ENCODE peak calls at places on chromosomes 7 and 10, in seven cellular contexts. One of them, this sample, is unnamed.

GRCh38 chr10:1611936-1612550 is 125.3 kb downstream of the ADARB2 start:
- DNase-seq in tibial nerve: no peak
- DNase-seq in H7: peak
- DNase-seq in AG10803: no peak
- DNase-seq in astrocyte: no peak
- DNase-seq in GM12864: no peak
- DNase-seq in mesenchymal stem cell: no peak
- DNase-seq in this sample: no peak

GRCh38 chr10:16770646-16771045 is 46.6 kb downstream of the RSU1 start:
- DNase-seq in H7: no peak
- DNase-seq in GM12864: no peak
- DNase-seq in tibial nerve: no peak
- DNase-seq in mesenchymal stem cell: no peak
- DNase-seq in AG10803: no peak
- DNase-seq in astrocyte: no peak
- DNase-seq in this sample: no peak

GRCh38 chr7:158864833-158865232 is 8.5 kb downstream of the DYNC2I1 start:
- DNase-seq in astrocyte: no peak
- DNase-seq in tibial nerve: no peak
- DNase-seq in mesenchymal stem cell: no peak
- DNase-seq in GM12864: no peak
- DNase-seq in AG10803: no peak
- DNase-seq in H7: no peak
- DNase-seq in this sample: no peak

GRCh38 chr10:24849537-24850299 is 102.7 kb downstream of the PRTFDC1 start:
- DNase-seq in tibial nerve: no peak
- DNase-seq in GM12864: no peak
- DNase-seq in H7: no peak
- DNase-seq in AG10803: no peak
- DNase-seq in astrocyte: peak
- DNase-seq in mesenchymal stem cell: no peak
- DNase-seq in this sample: no peak

GRCh38 chr7:74032191-74032490 is 4.2 kb downstream of the ELN start:
- DNase-seq in AG10803: peak
- DNase-seq in mesenchymal stem cell: peak
- DNase-seq in H7: no peak
- DNase-seq in astrocyte: peak
- DNase-seq in GM12864: no peak
- DNase-seq in tibial nerve: peak
- DNase-seq in this sample: no peak

GRCh38 chr7:92798517-92799249 is 37.7 kb downstream of the CDK6 start:
- DNase-seq in astrocyte: peak
- DNase-seq in tibial nerve: no peak
- DNase-seq in mesenchymal stem cell: no peak
- DNase-seq in AG10803: peak
- DNase-seq in H7: no peak
- DNase-seq in GM12864: no peak
- DNase-seq in this sample: no peak

GRCh38 chr7:69967152-69967591 is 368.9 kb downstream of the AUTS2 start:
- DNase-seq in mesenchymal stem cell: no peak
- DNase-seq in H7: no peak
- DNase-seq in AG10803: peak
- DNase-seq in GM12864: no peak
- DNase-seq in tibial nerve: peak
- DNase-seq in astrocyte: peak
- DNase-seq in this sample: no peak

GRCh38 chr7:2926898-2927405 is 82.8 kb upstream of the GNA12 start:
- DNase-seq in H7: peak
- DNase-seq in GM12864: no peak
- DNase-seq in tibial nerve: no peak
- DNase-seq in AG10803: no peak
- DNase-seq in mesenchymal stem cell: no peak
- DNase-seq in astrocyte: no peak
- DNase-seq in this sample: peak

GRCh38 chr7:46054290-46054689 is 133.2 kb upstream of the IGFBP3 start:
- DNase-seq in tibial nerve: no peak
- DNase-seq in GM12864: no peak
- DNase-seq in astrocyte: no peak
- DNase-seq in AG10803: no peak
- DNase-seq in H7: no peak
- DNase-seq in mesenchymal stem cell: peak
- DNase-seq in this sample: no peak

GRCh38 chr7:127755529-127755928 is 103.5 kb downstream of the SND1 start:
- DNase-seq in astrocyte: no peak
- DNase-seq in H7: no peak
- DNase-seq in mesenchymal stem cell: no peak
- DNase-seq in GM12864: no peak
- DNase-seq in tibial nerve: no peak
- DNase-seq in AG10803: no peak
- DNase-seq in this sample: no peak

GRCh38 chr7:102028206-102028826 is 210.9 kb downstream of the CUX1 start:
- DNase-seq in AG10803: no peak
- DNase-seq in tibial nerve: no peak
- DNase-seq in mesenchymal stem cell: no peak
- DNase-seq in GM12864: no peak
- DNase-seq in astrocyte: no peak
- DNase-seq in H7: no peak
- DNase-seq in this sample: no peak

GRCh38 chr10:30454744-30455498 is 20.9 kb downstream of the MAP3K8 start:
- DNase-seq in AG10803: peak
- DNase-seq in tibial nerve: no peak
- DNase-seq in mesenchymal stem cell: peak
- DNase-seq in H7: no peak
- DNase-seq in GM12864: no peak
- DNase-seq in astrocyte: peak
- DNase-seq in this sample: no peak

GRCh38 chr10:132858121-132859081 is 72.5 kb upstream of the NKX6-2 start:
- DNase-seq in astrocyte: no peak
- DNase-seq in GM12864: no peak
- DNase-seq in mesenchymal stem cell: no peak
- DNase-seq in H7: peak
- DNase-seq in tibial nerve: no peak
- DNase-seq in AG10803: no peak
- DNase-seq in this sample: peak

GRCh38 chr10:23702977-23703414 is 264.1 kb downstream of the OTUD1 start:
- DNase-seq in H7: peak
- DNase-seq in astrocyte: peak
- DNase-seq in AG10803: peak
- DNase-seq in tibial nerve: no peak
- DNase-seq in GM12864: peak
- DNase-seq in mesenchymal stem cell: peak
- DNase-seq in this sample: no peak

GRCh38 chr7:44167920-44168319 is 21.3 kb downstream of the GCK start:
- DNase-seq in AG10803: no peak
- DNase-seq in tibial nerve: no peak
- DNase-seq in GM12864: peak
- DNase-seq in mesenchymal stem cell: no peak
- DNase-seq in astrocyte: no peak
- DNase-seq in H7: no peak
- DNase-seq in this sample: no peak

GRCh38 chr7:106015586-106016218 is 52.6 kb downstream of the CDHR3 start:
- DNase-seq in astrocyte: no peak
- DNase-seq in AG10803: no peak
- DNase-seq in GM12864: no peak
- DNase-seq in mesenchymal stem cell: no peak
- DNase-seq in tibial nerve: no peak
- DNase-seq in H7: no peak
- DNase-seq in this sample: no peak

GRCh38 chr7:74401137-74401859 is 52.4 kb upstream of the GTF2IRD1 start:
- DNase-seq in tibial nerve: peak
- DNase-seq in AG10803: peak
- DNase-seq in GM12864: peak
- DNase-seq in H7: peak
- DNase-seq in astrocyte: no peak
- DNase-seq in mesenchymal stem cell: peak
- DNase-seq in this sample: no peak

GRCh38 chr10:87659571-87660483 is at the start of gene PAPSS2:
- DNase-seq in mesenchymal stem cell: peak
- DNase-seq in astrocyte: peak
- DNase-seq in GM12864: no peak
- DNase-seq in H7: peak
- DNase-seq in AG10803: peak
- DNase-seq in tibial nerve: peak
- DNase-seq in this sample: peak

GRCh38 chr7:80273327-80273726 is 138.7 kb downstream of the GNAI1 start:
- DNase-seq in mesenchymal stem cell: peak
- DNase-seq in AG10803: peak
- DNase-seq in H7: no peak
- DNase-seq in tibial nerve: no peak
- DNase-seq in GM12864: no peak
- DNase-seq in astrocyte: peak
- DNase-seq in this sample: no peak

DNA sequence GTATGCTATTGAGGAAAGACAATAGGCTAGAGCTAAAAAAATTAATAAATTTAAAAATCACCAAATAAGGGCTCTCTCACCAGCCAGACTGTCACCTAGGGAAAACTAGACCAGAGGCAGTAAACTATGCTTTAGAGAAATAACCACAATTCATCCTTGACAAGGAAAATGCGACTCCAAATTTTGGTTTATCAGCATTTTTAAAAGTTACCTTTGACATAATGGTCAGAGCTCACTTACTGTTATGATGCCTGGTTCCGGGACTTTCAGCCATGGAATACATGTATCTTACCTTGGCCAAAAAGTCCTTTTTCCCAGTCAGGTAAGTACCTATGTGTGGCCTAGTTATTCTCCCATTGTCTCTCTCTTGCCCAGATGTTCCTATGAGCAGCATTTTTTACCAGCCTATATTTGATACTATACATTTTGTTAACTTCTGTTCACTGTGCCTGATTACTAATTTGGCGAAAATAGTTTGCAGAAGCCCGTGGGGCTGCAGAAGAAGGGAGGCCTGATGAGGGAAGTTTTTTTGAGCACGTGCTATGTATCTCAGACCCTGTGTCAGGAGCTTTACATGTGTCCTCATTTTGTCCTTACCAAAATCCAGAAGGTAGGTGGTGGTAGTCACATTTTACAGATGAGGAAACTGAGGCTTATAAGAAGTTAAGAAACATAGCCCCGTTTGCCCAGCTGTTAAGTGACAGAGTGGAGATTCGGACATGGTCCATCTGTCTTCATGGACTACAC is 149.7 kb downstream of the CELF2 start:
- DNase-seq in GM12864: no peak
- DNase-seq in mesenchymal stem cell: no peak
- DNase-seq in astrocyte: no peak
- DNase-seq in H7: no peak
- DNase-seq in AG10803: no peak
- DNase-seq in tibial nerve: no peak
- DNase-seq in this sample: no peak
- H3K4me3 ChIP-seq in GM12864: peak
- H3K4me3 ChIP-seq in mesenchymal stem cell: no peak
- H3K4me3 ChIP-seq in astrocyte: no peak
- H3K4me3 ChIP-seq in H7: no peak
- H3K4me3 ChIP-seq in AG10803: no peak
- H3K4me3 ChIP-seq in tibial nerve: peak
- H3K4me3 ChIP-seq in this sample: no peak

GRCh38 chr10:91006752-91007346 is 86.0 kb upstream of the ANKRD1 start:
- DNase-seq in H7: no peak
- DNase-seq in tibial nerve: no peak
- DNase-seq in GM12864: peak
- DNase-seq in AG10803: no peak
- DNase-seq in astrocyte: no peak
- DNase-seq in mesenchymal stem cell: peak
- DNase-seq in this sample: no peak
- H3K4me3 ChIP-seq in H7: no peak
- H3K4me3 ChIP-seq in tibial nerve: no peak
- H3K4me3 ChIP-seq in GM12864: no peak
- H3K4me3 ChIP-seq in AG10803: no peak
- H3K4me3 ChIP-seq in astrocyte: no peak
- H3K4me3 ChIP-seq in mesenchymal stem cell: no peak
- H3K4me3 ChIP-seq in this sample: no peak

GRCh38 chr7:33061282-33061928 is 1.2 kb downstream of the NT5C3A start:
- DNase-seq in AG10803: no peak
- DNase-seq in tibial nerve: no peak
- DNase-seq in GM12864: no peak
- DNase-seq in mesenchymal stem cell: no peak
- DNase-seq in H7: no peak
- DNase-seq in astrocyte: no peak
- DNase-seq in this sample: no peak
- H3K4me3 ChIP-seq in AG10803: peak
- H3K4me3 ChIP-seq in tibial nerve: peak
- H3K4me3 ChIP-seq in GM12864: peak
- H3K4me3 ChIP-seq in mesenchymal stem cell: no peak
- H3K4me3 ChIP-seq in H7: peak
- H3K4me3 ChIP-seq in astrocyte: peak
- H3K4me3 ChIP-seq in this sample: peak

DNA sequence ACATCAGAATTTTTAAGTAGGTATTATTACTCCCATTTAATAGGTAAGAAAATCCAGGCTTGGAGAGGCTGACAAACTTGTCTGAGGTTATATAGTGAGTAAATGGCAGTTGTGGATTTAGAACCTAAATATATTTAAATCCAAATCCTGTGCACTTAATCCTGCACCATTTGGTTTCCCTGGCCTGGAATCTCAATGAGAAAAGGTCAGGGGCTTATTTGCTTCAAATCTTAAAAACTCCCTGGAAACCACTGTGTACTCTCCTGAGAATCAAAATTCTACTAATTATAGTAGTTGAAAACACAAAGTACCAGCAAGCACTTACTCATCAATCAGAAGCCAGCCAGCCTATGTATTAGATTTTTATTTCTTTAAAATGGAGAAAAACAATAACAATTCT is 97.7 kb downstream of the DNMBP start:
- DNase-seq in tibial nerve: no peak
- DNase-seq in mesenchymal stem cell: no peak
- DNase-seq in GM12864: no peak
- DNase-seq in astrocyte: no peak
- DNase-seq in AG10803: no peak
- DNase-seq in H7: no peak
- DNase-seq in this sample: no peak
- H3K4me3 ChIP-seq in tibial nerve: no peak
- H3K4me3 ChIP-seq in mesenchymal stem cell: no peak
- H3K4me3 ChIP-seq in GM12864: no peak
- H3K4me3 ChIP-seq in astrocyte: no peak
- H3K4me3 ChIP-seq in AG10803: no peak
- H3K4me3 ChIP-seq in H7: peak
- H3K4me3 ChIP-seq in this sample: no peak

DNA sequence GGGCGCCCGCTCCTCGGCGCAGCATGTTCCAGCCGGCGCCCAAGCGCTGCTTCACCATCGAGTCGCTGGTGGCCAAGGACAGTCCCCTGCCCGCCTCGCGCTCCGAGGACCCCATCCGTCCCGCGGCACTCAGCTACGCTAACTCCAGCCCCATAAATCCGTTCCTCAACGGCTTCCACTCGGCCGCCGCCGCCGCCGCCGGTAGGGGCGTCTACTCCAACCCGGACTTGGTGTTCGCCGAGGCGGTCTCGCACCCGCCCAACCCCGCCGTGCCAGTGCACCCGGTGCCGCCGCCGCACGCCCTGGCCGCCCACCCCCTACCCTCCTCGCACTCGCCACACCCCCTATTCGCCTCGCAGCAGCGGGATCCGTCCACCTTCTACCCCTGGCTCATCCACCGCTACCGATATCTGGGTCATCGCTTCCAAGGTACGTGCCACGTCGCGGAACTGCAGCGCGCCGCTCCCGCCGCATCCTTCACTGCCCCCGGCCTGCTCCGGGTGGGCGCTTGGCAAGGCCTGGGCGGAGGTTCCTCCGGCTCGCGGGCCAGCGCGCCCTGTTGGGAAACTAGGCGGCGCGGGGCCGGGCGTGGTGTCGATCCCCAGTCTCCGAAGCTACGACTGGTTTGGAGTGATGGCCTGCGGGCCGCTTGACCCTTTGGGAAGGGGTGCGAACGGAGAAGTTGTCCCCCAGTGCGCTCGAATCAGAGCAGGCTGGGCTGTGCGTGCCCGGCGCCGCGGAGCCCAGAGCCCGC is 876 bp downstream of the EMX2 start:
- DNase-seq in H7: peak
- DNase-seq in astrocyte: no peak
- DNase-seq in tibial nerve: no peak
- DNase-seq in AG10803: peak
- DNase-seq in GM12864: no peak
- DNase-seq in mesenchymal stem cell: no peak
- DNase-seq in this sample: no peak
- H3K4me3 ChIP-seq in H7: peak
- H3K4me3 ChIP-seq in astrocyte: peak
- H3K4me3 ChIP-seq in tibial nerve: peak
- H3K4me3 ChIP-seq in AG10803: peak
- H3K4me3 ChIP-seq in GM12864: no peak
- H3K4me3 ChIP-seq in mesenchymal stem cell: no peak
- H3K4me3 ChIP-seq in this sample: no peak